ENCODE peak calls at places on chromosomes 7 and 10, in four cellular contexts. X is GM12891, I is bronchial epithelial cell, K is M059J. R is an unnamed sample.

GRCh38 chr10:93911865-93912264 is 18.1 kb downstream of the SLC35G1 start:
- DNase-seq in X (no peak), I (no peak), K (no peak), R (no peak)

GRCh38 chr7:28297821-28298439 is 114.4 kb upstream of the CREB5 start:
- DNase-seq in X (no peak), I (no peak), K (no peak), R (no peak)

GRCh38 chr7:155412416-155413253 is 45.3 kb upstream of the EN2 start:
- DNase-seq in X (peak), I (peak), K (peak), R (peak)

GRCh38 chr10:34773617-34774261 is 41.4 kb downstream of the PARD3 start:
- DNase-seq in X (no peak), I (peak), K (no peak), R (no peak)

GRCh38 chr7:73734619-73735525 is 3.7 kb downstream of the ABHD11 start:
- DNase-seq in X (peak), I (peak), K (peak), R (no peak)

GRCh38 chr7:81515009-81515408 is 254.8 kb downstream of the HGF start:
- DNase-seq in X (no peak), I (no peak), K (peak), R (no peak)

GRCh38 chr7:150337179-150337578 is 4.2 kb downstream of the RARRES2 start:
- DNase-seq in X (no peak), I (no peak), K (no peak), R (no peak)

GRCh38 chr10:33377658-33378025 is 43.2 kb upstream of the NRP1 start:
- DNase-seq in X (no peak), I (peak), K (peak), R (no peak)

GRCh38 chr10:37703074-37703473 is 154.3 kb downstream of the ZNF248 start:
- DNase-seq in X (no peak), I (no peak), K (no peak), R (no peak)

GRCh38 chr7:142752376-142753225 is 3.3 kb downstream of the PRSS1 start:
- DNase-seq in X (no peak), I (no peak), K (no peak), R (no peak)

GRCh38 chr10:123945506-123945905 is 53.9 kb upstream of the CPXM2 start:
- DNase-seq in X (no peak), I (peak), K (peak), R (no peak)

GRCh38 chr7:117997862-117998825 is 124.9 kb upstream of the CTTNBP2 start:
- DNase-seq in X (no peak), I (peak), K (peak), R (no peak)

GRCh38 chr7:37149019-37149814 is 299.4 kb downstream of the ELMO1 start:
- DNase-seq in X (no peak), I (no peak), K (no peak), R (no peak)

GRCh38 chr10:124495176-124495575 is 33.6 kb downstream of the LHPP start:
- DNase-seq in X (no peak), I (peak), K (no peak), R (no peak)

GRCh38 chr7:138563808-138564207 is 103.7 kb downstream of the TRIM24 start:
- DNase-seq in X (no peak), I (no peak), K (no peak), R (no peak)

GRCh38 chr10:1412531-1413189 is 324.7 kb downstream of the ADARB2 start:
- DNase-seq in X (no peak), I (no peak), K (no peak), R (no peak)

GRCh38 chr7:954330-955238 is at the start of gene ADAP1:
- DNase-seq in X (peak), I (peak), K (no peak), R (peak)

GRCh38 chr7:8434290-8435002 is 1.0 kb downstream of the NXPH1 start:
- DNase-seq in X (no peak), I (no peak), K (no peak), R (no peak)

GRCh38 chr7:12056381-12056780 is 154.7 kb upstream of the TMEM106B start:
- DNase-seq in X (no peak), I (no peak), K (peak), R (no peak)

GRCh38 chr7:38685851-38686250 is 54.7 kb upstream of the AMPH start:
- DNase-seq in X (no peak), I (no peak), K (no peak), R (no peak)

GRCh38 chr10:73788864-73789658 is 3.7 kb downstream of the ZSWIM8 start:
- DNase-seq in X (no peak), I (no peak), K (no peak), R (no peak)

GRCh38 chr10:60187691-60188090 is 202.0 kb downstream of the ANK3 start:
- DNase-seq in X (no peak), I (no peak), K (no peak), R (no peak)

GRCh38 chr10:6035101-6035834 is 26.9 kb downstream of the IL2RA start:
- DNase-seq in X (no peak), I (no peak), K (no peak), R (no peak)

GRCh38 chr7:1447551-1448244 is 11.6 kb downstream of the MICALL2 start:
- DNase-seq in X (no peak), I (no peak), K (no peak), R (no peak)

GRCh38 chr10:96999987-97000386 is 167.9 kb downstream of the LCOR start:
- DNase-seq in X (no peak), I (no peak), K (no peak), R (no peak)

GRCh38 chr7:111388912-111389311 is 173.4 kb downstream of the IMMP2L start:
- DNase-seq in X (peak), I (no peak), K (no peak), R (no peak)

GRCh38 chr7:36661135-36661840 is 63.0 kb downstream of the AOAH start:
- DNase-seq in X (no peak), I (peak), K (peak), R (no peak)

GRCh38 chr10:90856964-90857634 is 740 bp downstream of the HTR7 start:
- DNase-seq in X (no peak), I (no peak), K (no peak), R (no peak)

GRCh38 chr10:88652621-88653020 is 11.6 kb upstream of the LIPF start:
- DNase-seq in X (no peak), I (no peak), K (peak), R (no peak)

GRCh38 chr10:104291439-104291951 is 22.5 kb downstream of the GSTO2 start:
- DNase-seq in X (peak), I (peak), K (peak), R (peak)

GRCh38 chr10:68871105-68871711 is 29.9 kb upstream of the DDX50 start:
- DNase-seq in X (no peak), I (peak), K (peak), R (no peak)

GRCh38 chr7:139731802-139732470 is 45.9 kb downstream of the HIPK2 start:
- DNase-seq in X (no peak), I (peak), K (peak), R (no peak)

GRCh38 chr7:18534481-18534880 is 38.9 kb downstream of the HDAC9 start:
- DNase-seq in X (no peak), I (peak), K (no peak), R (no peak)

GRCh38 chr10:11265486-11265885 is 247.8 kb downstream of the CELF2 start:
- DNase-seq in X (no peak), I (no peak), K (no peak), R (no peak)

GRCh38 chr7:73907554-73908122 is 46.7 kb downstream of the TMEM270 start:
- DNase-seq in X (no peak), I (no peak), K (no peak), R (no peak)

GRCh38 chr10:118106426-118106825 is 59.7 kb upstream of the RAB11FIP2 start:
- DNase-seq in X (no peak), I (peak), K (peak), R (no peak)

GRCh38 chr7:149728491-149729375 is 44.7 kb downstream of the ZNF467 start:
- DNase-seq in X (no peak), I (no peak), K (no peak), R (no peak)

GRCh38 chr7:140595468-140596147 is 45.0 kb downstream of the DENND2A start:
- DNase-seq in X (no peak), I (no peak), K (no peak), R (no peak)